ENCODE peak calls at places on chromosomes 11 and 22, in ten cellular contexts. A, C, B, L, E, S, U, F, H and Y are unnamed samples.

GRCh38 chr11:126102436-126102894 is 39.8 kb upstream of the CDON start:
- DNase-seq in B (no peak), U (no peak), C (peak; percentile 78), F (no peak), H (no peak), E (peak; percentile 68), A (peak; percentile 49), L (no peak), S (no peak), Y (no peak)

GRCh38 chr11:19311306-19312030 is 70.7 kb upstream of the E2F8 start:
- DNase-seq in S (peak; percentile 31), A (peak; percentile 74), U (no peak), F (peak; percentile 89), L (peak; percentile 83), H (no peak), C (peak; percentile 76), E (peak; percentile 66), B (no peak), Y (no peak)

GRCh38 chr22:20602589-20603164 is 95.3 kb downstream of the MED15 start:
- DNase-seq in S (no peak), F (peak; percentile 36), A (no peak), L (no peak), H (no peak), U (no peak), E (no peak), C (no peak), B (no peak), Y (no peak)

GRCh38 chr11:69808708-69809107 is 10.5 kb downstream of the FGF3 start:
- DNase-seq in L (peak; percentile 28), C (no peak), B (no peak), H (no peak), E (peak; percentile 64), F (no peak), A (no peak), S (no peak), U (no peak), Y (no peak)

GRCh38 chr11:34356918-34357645 is 728 bp downstream of the ABTB2 start:
- DNase-seq in F (peak; percentile 81), H (peak; percentile 45), A (peak; percentile 48), U (no peak), E (peak; percentile 75), C (peak; percentile 63), L (peak; percentile 72), B (peak; percentile 93), S (no peak), Y (peak; percentile 88)

GRCh38 chr11:86041975-86042378 is 26.9 kb downstream of the PICALM start:
- DNase-seq in E (peak; percentile 68), A (peak; percentile 66), L (peak; percentile 95), U (peak; percentile 79), H (peak; percentile 63), B (no peak), S (peak; percentile 76), F (peak; percentile 62), C (peak; percentile 64), Y (no peak)

GRCh38 chr11:12094872-12095800 is 15.3 kb upstream of the MICAL2 start:
- DNase-seq in B (no peak), E (no peak), S (no peak), A (peak; percentile 83), C (peak; percentile 41), H (no peak), L (no peak), U (peak; percentile 56), F (no peak), Y (peak; percentile 21)

GRCh38 chr11:131723088-131723487 is 352.7 kb downstream of the NTM start:
- DNase-seq in U (no peak), A (no peak), B (no peak), S (no peak), C (no peak), F (no peak), H (no peak), E (no peak), L (no peak), Y (no peak)

GRCh38 chr11:89293966-89294679 is 116.4 kb downstream of the TYR start:
- DNase-seq in C (no peak), B (no peak), F (peak; percentile 71), S (no peak), E (no peak), U (no peak), A (no peak), L (peak; percentile 67), H (no peak), Y (peak; percentile 67)

GRCh38 chr11:94196363-94196762 is 67.7 kb downstream of the PANX1 start:
- DNase-seq in A (no peak), H (no peak), F (no peak), C (peak; percentile 64), U (no peak), S (no peak), E (no peak), B (no peak), L (no peak), Y (no peak)

GRCh38 chr22:40890881-40891280 is 29.0 kb upstream of the DNAJB7 start:
- DNase-seq in F (no peak), H (no peak), L (no peak), E (no peak), B (no peak), S (no peak), C (no peak), U (no peak), A (no peak), Y (no peak)

GRCh38 chr22:26172389-26172990 is 3.2 kb downstream of the SEZ6L start:
- DNase-seq in C (no peak), E (peak; percentile 61), A (peak; percentile 33), B (no peak), H (no peak), L (peak; percentile 87), U (no peak), F (peak; percentile 72), S (peak; percentile 24), Y (no peak)

GRCh38 chr11:91932151-91932821 is 292.3 kb upstream of the FAT3 start:
- DNase-seq in S (no peak), H (no peak), L (peak; percentile 3), E (peak; percentile 48), A (no peak), C (no peak), U (no peak), F (no peak), B (no peak), Y (no peak)
- TF ChIP-seq CTCF in S (no peak), H (no peak), L (no peak), E (no peak), A (no peak), C (no peak), U (no peak), F (no peak), B (no peak), Y (no peak)

GRCh38 chr11:120597250-120597649 is 85.7 kb downstream of the GRIK4 start:
- DNase-seq in H (no peak), L (no peak), S (no peak), F (no peak), B (peak; percentile 58), U (no peak), A (no peak), E (no peak), C (no peak), Y (no peak)
- H3K4me3 ChIP-seq in H (no peak overlapping the region), L (no peak overlapping the region), S (no peak overlapping the region), F (no peak overlapping the region), B (no peak overlapping the region), U (peak overlapping the region; percentile 15), A (no peak overlapping the region), E (no peak overlapping the region), C (no peak overlapping the region), Y (no peak overlapping the region)

GRCh38 chr11:45919276-45919675 is 1.6 kb upstream of the PEX16 start:
- DNase-seq in S (no peak), H (no peak), L (no peak), B (peak; percentile 77), A (no peak), F (no peak), U (no peak), E (peak; percentile 25), C (no peak), Y (no peak)

GRCh38 chr11:45919806-45920530 is 2.3 kb upstream of the PEX16 start:
- DNase-seq in S (no peak), H (no peak), U (peak; percentile 49), F (no peak), E (peak; percentile 1), L (no peak), A (no peak), C (peak; percentile 81), B (peak; percentile 76), Y (no peak)

GRCh38 chr11:45917623-45918330 is at the start of gene PEX16:
- DNase-seq in B (peak; percentile 98), H (peak; percentile 99), L (peak; percentile 98), C (peak; percentile 97), A (peak; percentile 97), U (peak; percentile 99), F (peak; percentile 88), S (peak; percentile 87), E (peak; percentile 97), Y (peak; percentile 98)

GRCh38 chr11:45917286-45917622 is 423 bp downstream of the PEX16 start:
- DNase-seq in A (peak; percentile 31), F (no peak), E (no peak), L (no peak), B (peak; percentile 91), U (no peak), S (no peak), C (no peak), H (no peak), Y (no peak)

GRCh38 chr11:45918331-45918941 is 759 bp upstream of the PEX16 start:
- DNase-seq in E (peak; percentile 94), L (peak; percentile 82), S (no peak), U (peak; percentile 50), F (peak; percentile 86), B (peak; percentile 95), C (peak; percentile 87), A (peak; percentile 90), H (no peak), Y (peak; percentile 91)
- TF ChIP-seq POLR2AphosphoS5 in E (peak; percentile 83), L (peak; percentile 93), S (peak; percentile 72), U (peak; percentile 19), F (peak; percentile 12), B (peak; percentile 88), C (peak; percentile 86), A (peak; percentile 91), H (no peak), Y (no peak)

GRCh38 chr22:46905834-46906233 is 143.4 kb downstream of the TBC1D22A start:
- DNase-seq in B (no peak), C (peak; percentile 15), S (no peak), H (no peak), E (no peak), L (no peak), U (no peak), F (no peak), A (no peak), Y (no peak)

GRCh38 chr22:46900549-46900948 is 138.1 kb downstream of the TBC1D22A start:
- DNase-seq in S (no peak), F (no peak), E (no peak), A (no peak), H (no peak), L (no peak), B (no peak), C (peak; percentile 8), U (no peak), Y (no peak)

GRCh38 chr22:46902436-46902835 is 140.0 kb downstream of the TBC1D22A start:
- DNase-seq in A (no peak), H (no peak), B (no peak), S (no peak), F (no peak), C (peak; percentile 16), L (no peak), U (no peak), E (no peak), Y (no peak)

GRCh38 chr22:46905415-46905814 is 143.0 kb downstream of the TBC1D22A start:
- DNase-seq in C (peak; percentile 19), U (no peak), L (no peak), H (no peak), F (peak; percentile 35), E (no peak), S (no peak), A (no peak), B (no peak), Y (no peak)

GRCh38 chr22:46902998-46903916 is 140.8 kb downstream of the TBC1D22A start:
- DNase-seq in L (peak; percentile 74), U (no peak), H (no peak), B (no peak), S (no peak), A (no peak), F (peak; percentile 69), E (no peak), C (peak; percentile 19), Y (peak; percentile 65)
- TF ChIP-seq CTCF in L (peak; percentile 29), U (no peak), H (no peak), B (no peak), S (no peak), A (no peak), F (peak; percentile 68), E (no peak), C (no peak), Y (no peak)